ENCODE peak calls at places on chromosomes 1 and 21, in six cellular contexts. B is Calu3, G is uterus, J is fibroblast of pulmonary artery, Q is heart right ventricle, I is brain microvascular endothelial cell. M is an unnamed sample.

GRCh38 chr1:205976708-205977107 is 26.5 kb downstream of the RAB7B start:
- DNase-seq in B (no peak), G (no peak), J (peak; percentile 41), Q (peak; percentile 81), I (peak; percentile 48), M (peak; percentile 67)

GRCh38 chr1:9246841-9247785 is 12.5 kb downstream of the H6PD start:
- DNase-seq in B (no peak), G (no peak), J (no peak), Q (no peak), I (no peak), M (no peak)

GRCh38 chr1:225441314-225442119 is 13.7 kb upstream of the LBR start:
- DNase-seq in B (peak; percentile 75), G (no peak), J (no peak), Q (peak; percentile 2), I (no peak), M (no peak)

GRCh38 chr1:95575291-95575690 is 341.3 kb downstream of the RWDD3 start:
- DNase-seq in B (no peak), G (no peak), J (no peak), Q (no peak), I (no peak), M (no peak)

GRCh38 chr1:180623579-180624347 is 8.1 kb upstream of the XPR1 start:
- DNase-seq in B (peak; percentile 15), G (no peak), J (peak; percentile 59), Q (no peak), I (peak; percentile 38), M (peak; percentile 39)

GRCh38 chr1:34929497-34929852 is at the start of gene DLGAP3:
- DNase-seq in B (no peak), G (no peak), J (no peak), Q (no peak), I (no peak), M (no peak)

GRCh38 chr1:162062542-162063015 is 6.9 kb upstream of the NOS1AP start:
- DNase-seq in B (no peak), G (peak; percentile 38), J (peak; percentile 23), Q (no peak), I (peak; percentile 28), M (no peak)

GRCh38 chr1:208405014-208405413 is 160.8 kb upstream of the PLXNA2 start:
- DNase-seq in B (no peak), G (no peak), J (no peak), Q (no peak), I (no peak), M (no peak)

GRCh38 chr1:83531910-83532309 is 467.0 kb downstream of the TTLL7 start:
- DNase-seq in B (no peak), G (no peak), J (no peak), Q (no peak), I (no peak), M (no peak)

GRCh38 chr1:147787765-147788164 is 27.4 kb upstream of the GJA5 start:
- DNase-seq in B (no peak), G (no peak), J (no peak), Q (no peak), I (no peak), M (no peak)

GRCh38 chr1:91997607-91998195 is 32.1 kb upstream of the EPHX4 start:
- DNase-seq in B (peak; percentile 45), G (no peak), J (peak; percentile 78), Q (peak; percentile 7), I (peak; percentile 50), M (peak; percentile 52)

GRCh38 chr1:172903581-172904220 is 147.0 kb downstream of the TNFSF18 start:
- DNase-seq in B (no peak), G (no peak), J (no peak), Q (no peak), I (no peak), M (peak; percentile 89)

GRCh38 chr1:154666051-154666793 is 58.2 kb upstream of the ADAR start:
- DNase-seq in B (no peak), G (no peak), J (no peak), Q (no peak), I (no peak), M (no peak)
- TF ChIP-seq CTCF in B (no peak), G (no peak), J (no peak), Q (no peak), I (no peak), M (no peak)

GRCh38 chr1:190416239-190416638 is 61.4 kb downstream of the BRINP3 start:
- DNase-seq in B (no peak), G (no peak), J (peak; percentile 3), Q (no peak), I (no peak), M (no peak)
- TF ChIP-seq CTCF in B (no peak), G (no peak), J (peak; percentile 27), Q (no peak), I (peak; percentile 11), M (no peak)

DNA sequence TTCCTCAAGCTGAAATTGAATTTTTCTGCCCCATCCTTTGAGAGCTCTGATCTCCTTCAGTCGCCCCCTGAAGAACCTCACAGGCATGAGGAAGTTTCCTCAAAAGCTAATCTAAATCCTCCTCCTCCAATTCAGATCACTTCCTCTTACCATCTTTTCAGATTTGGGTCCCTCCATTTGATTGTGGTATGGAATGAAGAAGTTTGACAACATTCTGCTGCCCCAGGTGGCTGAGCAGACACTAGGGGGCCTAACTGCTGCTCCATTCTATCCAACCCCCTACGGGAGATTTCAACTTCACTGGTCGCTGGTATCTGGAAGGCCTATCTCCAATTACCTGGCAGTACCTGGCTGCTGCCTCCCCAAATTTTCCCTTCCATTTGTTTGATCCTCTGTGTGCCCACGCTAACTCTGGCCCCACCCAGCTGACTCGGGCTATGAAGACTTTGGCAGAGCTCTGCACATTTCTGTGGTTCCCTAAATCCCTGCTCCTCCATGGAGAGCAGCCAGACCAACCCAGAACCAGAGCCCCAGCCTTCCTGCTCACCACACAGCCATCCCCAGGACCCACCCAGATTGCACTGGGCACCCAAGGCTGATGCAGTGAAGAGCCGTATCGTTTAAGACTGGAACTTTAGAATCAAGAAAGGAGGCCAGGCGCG is 7.8 kb downstream of the IRF6 start:
- DNase-seq in B (no peak), G (no peak), J (no peak), Q (no peak), I (no peak), M (peak; percentile 62)
- TF ChIP-seq CTCF in B (no peak), G (no peak), J (peak; percentile 3), Q (no peak), I (peak; percentile 53), M (peak; percentile 16)

GRCh38 chr1:101816262-101816661 is 180.5 kb downstream of the OLFM3 start:
- DNase-seq in B (no peak), G (no peak), J (no peak), Q (no peak), I (no peak), M (no peak)

DNA sequence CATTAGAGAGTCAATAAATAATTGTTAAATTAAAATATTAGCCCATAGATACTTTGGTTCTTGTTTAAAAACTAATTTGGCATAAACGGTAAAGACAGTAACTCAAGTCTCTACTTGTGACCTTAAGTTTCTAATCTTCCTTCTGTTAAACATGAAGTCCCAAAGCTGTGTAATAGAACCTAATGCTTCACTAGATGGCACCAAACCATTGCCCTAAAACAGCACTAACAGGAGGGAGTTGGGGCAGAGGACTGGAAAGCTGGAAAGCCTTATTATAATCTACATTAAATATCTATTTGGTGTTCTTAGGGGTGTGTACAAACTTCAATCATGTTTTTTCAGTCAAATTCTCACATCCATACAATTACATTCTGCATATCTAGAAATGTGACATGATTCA is 176.6 kb downstream of the OLFM3 start:
- DNase-seq in B (no peak), G (no peak), J (peak; percentile 51), Q (peak; percentile 4), I (peak; percentile 4), M (peak; percentile 9)
- TF ChIP-seq CTCF in B (no peak), G (no peak), J (peak; percentile 35), Q (peak; percentile 60), I (peak; percentile 32), M (peak; percentile 32)

DNA sequence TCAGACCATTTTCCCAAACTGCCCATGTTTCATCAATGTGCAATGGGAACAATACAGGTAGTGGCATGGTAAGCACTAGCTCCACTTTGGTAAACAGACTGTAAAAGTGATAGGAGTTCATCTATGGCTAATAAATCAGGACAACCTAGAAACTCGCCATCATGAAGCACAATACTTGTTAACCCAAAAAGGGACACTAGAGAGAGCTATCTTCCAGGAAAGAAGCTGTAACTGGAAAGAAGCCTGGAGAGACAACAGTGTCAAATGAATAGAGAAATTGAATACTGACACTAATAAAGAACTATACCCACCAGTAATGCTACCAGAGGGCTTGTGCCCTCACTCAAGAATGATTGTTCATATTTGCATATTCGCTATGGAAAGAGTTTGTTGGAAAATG is 164.7 kb upstream of the RGS18 start:
- DNase-seq in B (no peak), G (no peak), J (peak; percentile 72), Q (no peak), I (no peak), M (no peak)
- TF ChIP-seq CTCF in B (no peak), G (no peak), J (peak; percentile 54), Q (peak; percentile 39), I (peak; percentile 31), M (no peak)

GRCh38 chr21:39726133-39726532 is 18.9 kb upstream of the IGSF5 start:
- DNase-seq in B (no peak), G (no peak), J (no peak), Q (no peak), I (no peak), M (no peak)
- TF ChIP-seq CTCF in B (no peak), G (no peak), J (no peak), Q (no peak), I (peak; percentile 43), M (peak; percentile 36)

GRCh38 chr1:22914633-22915217 is 57.9 kb downstream of the LACTBL1 start:
- DNase-seq in B (no peak), G (no peak), J (no peak), Q (no peak), I (no peak), M (no peak)
- TF ChIP-seq CTCF in B (no peak), G (no peak), J (no peak), Q (no peak), I (no peak), M (no peak)

GRCh38 chr1:224434447-224435317 is at the start of gene WDR26:
- DNase-seq in B (peak; percentile 79), G (peak; percentile 77), J (peak; percentile 79), Q (peak; percentile 82), I (peak; percentile 78), M (peak; percentile 68)
- TF ChIP-seq CTCF in B (no peak), G (peak; percentile 8), J (no peak), Q (no peak), I (peak; percentile 31), M (peak; percentile 15)

DNA sequence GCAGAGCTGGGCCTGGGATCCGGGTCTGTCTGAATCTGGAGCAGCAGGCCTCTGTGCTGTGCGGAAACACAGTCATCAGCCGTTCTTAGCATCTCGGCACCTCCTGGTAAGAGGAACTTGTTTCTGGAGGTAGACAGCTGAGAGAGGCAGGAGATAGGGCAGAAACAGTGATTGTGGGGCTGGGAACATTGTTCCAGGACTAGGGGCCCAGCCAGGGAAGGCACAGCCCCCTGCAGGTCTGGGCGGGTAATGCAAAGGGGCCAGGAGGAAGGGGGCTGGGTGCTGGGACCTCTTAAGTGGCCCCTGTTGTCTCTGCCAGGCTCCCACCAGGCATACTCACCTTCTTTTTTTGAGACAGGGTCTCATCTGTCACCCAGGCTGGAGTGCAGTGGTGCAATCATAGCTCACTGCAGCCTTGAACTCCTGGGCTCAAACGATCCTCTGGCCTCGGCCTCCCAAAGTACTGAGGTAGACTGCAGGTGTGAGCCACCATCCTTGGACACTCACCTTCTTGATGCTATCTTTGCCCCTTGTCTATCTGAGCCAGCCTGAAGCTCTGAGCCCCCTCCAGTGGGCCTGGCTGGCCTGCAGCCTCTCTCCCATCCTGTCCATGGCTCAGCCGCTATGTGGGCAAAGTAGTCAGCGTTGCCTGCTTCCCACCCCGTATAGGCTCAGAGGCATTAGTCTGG is 134.3 kb upstream of the ZBTB40 start:
- DNase-seq in B (peak; percentile 49), G (no peak), J (peak; percentile 3), Q (no peak), I (no peak), M (no peak)
- TF ChIP-seq CTCF in B (peak; percentile 66), G (no peak), J (peak; percentile 53), Q (peak; percentile 27), I (peak; percentile 78), M (peak; percentile 27)